ENCODE peak calls at places on chromosome 20, in five cellular contexts. One of them, this sample, is unnamed.

GRCh38 chr20:63898882-63899558 is 4.1 kb downstream of the DNAJC5 start:
- DNase-seq in upper lobe of left lung: no peak
- DNase-seq in aorta: peak; percentile 62
- DNase-seq in breast epithelium: no peak
- DNase-seq in HCT116: no peak
- DNase-seq in this sample: no peak

GRCh38 chr20:8118735-8119134 is 13.3 kb upstream of the PLCB1 start:
- DNase-seq in aorta: no peak
- DNase-seq in upper lobe of left lung: no peak
- DNase-seq in HCT116: no peak
- DNase-seq in breast epithelium: no peak
- DNase-seq in this sample: no peak

GRCh38 chr20:12270863-12271262 is 353.2 kb downstream of the BTBD3 start:
- DNase-seq in upper lobe of left lung: no peak
- DNase-seq in aorta: no peak
- DNase-seq in breast epithelium: no peak
- DNase-seq in HCT116: no peak
- DNase-seq in this sample: no peak

GRCh38 chr20:61514805-61515505 is 262.9 kb downstream of the CDH4 start:
- DNase-seq in breast epithelium: no peak
- DNase-seq in aorta: no peak
- DNase-seq in HCT116: no peak
- DNase-seq in upper lobe of left lung: no peak
- DNase-seq in this sample: no peak

GRCh38 chr20:40283689-40284088 is 405.3 kb downstream of the MAFB start:
- DNase-seq in breast epithelium: no peak
- DNase-seq in upper lobe of left lung: no peak
- DNase-seq in HCT116: no peak
- DNase-seq in aorta: no peak
- DNase-seq in this sample: peak; percentile 50

GRCh38 chr20:63942250-63943006 is 13.8 kb downstream of the UCKL1 start:
- DNase-seq in upper lobe of left lung: peak; percentile 69
- DNase-seq in aorta: peak; percentile 49
- DNase-seq in HCT116: no peak
- DNase-seq in breast epithelium: no peak
- DNase-seq in this sample: no peak

GRCh38 chr20:44691424-44692423 is 23.4 kb upstream of the CCN5 start:
- DNase-seq in upper lobe of left lung: no peak
- DNase-seq in aorta: peak; percentile 90
- DNase-seq in breast epithelium: no peak
- DNase-seq in HCT116: no peak
- DNase-seq in this sample: no peak

GRCh38 chr20:35145141-35145564 is 2.0 kb downstream of the EDEM2 start:
- DNase-seq in upper lobe of left lung: no peak
- DNase-seq in breast epithelium: no peak
- DNase-seq in HCT116: peak; percentile 47
- DNase-seq in aorta: no peak
- DNase-seq in this sample: no peak

GRCh38 chr20:10596726-10597125 is 77.1 kb downstream of the JAG1 start:
- DNase-seq in aorta: no peak
- DNase-seq in HCT116: no peak
- DNase-seq in breast epithelium: no peak
- DNase-seq in upper lobe of left lung: no peak
- DNase-seq in this sample: peak; percentile 52

GRCh38 chr20:53934421-53935352 is 135.7 kb downstream of the BCAS1 start:
- DNase-seq in HCT116: no peak
- DNase-seq in breast epithelium: no peak
- DNase-seq in upper lobe of left lung: no peak
- DNase-seq in aorta: peak; percentile 63
- DNase-seq in this sample: no peak

GRCh38 chr20:39795401-39796272 is 833.5 kb downstream of the DHX35 start:
- DNase-seq in upper lobe of left lung: no peak
- DNase-seq in aorta: peak; percentile 43
- DNase-seq in HCT116: no peak
- DNase-seq in breast epithelium: no peak
- DNase-seq in this sample: peak; percentile 43

GRCh38 chr20:19867940-19868371 is 109.9 kb downstream of the RIN2 start:
- DNase-seq in aorta: peak; percentile 84
- DNase-seq in HCT116: no peak
- DNase-seq in breast epithelium: no peak
- DNase-seq in upper lobe of left lung: peak; percentile 32
- DNase-seq in this sample: no peak

GRCh38 chr20:45897692-45898091 is 6.6 kb downstream of the CTSA start:
- DNase-seq in aorta: no peak
- DNase-seq in upper lobe of left lung: no peak
- DNase-seq in HCT116: no peak
- DNase-seq in breast epithelium: no peak
- DNase-seq in this sample: no peak

GRCh38 chr20:53827996-53828672 is 234.5 kb upstream of the ZNF217 start:
- DNase-seq in upper lobe of left lung: no peak
- DNase-seq in aorta: no peak
- DNase-seq in breast epithelium: no peak
- DNase-seq in HCT116: peak; percentile 12
- DNase-seq in this sample: peak; percentile 62

GRCh38 chr20:43305749-43306148 is 116.0 kb upstream of the PTPRT start:
- DNase-seq in aorta: no peak
- DNase-seq in upper lobe of left lung: no peak
- DNase-seq in breast epithelium: no peak
- DNase-seq in HCT116: no peak
- DNase-seq in this sample: no peak

DNA sequence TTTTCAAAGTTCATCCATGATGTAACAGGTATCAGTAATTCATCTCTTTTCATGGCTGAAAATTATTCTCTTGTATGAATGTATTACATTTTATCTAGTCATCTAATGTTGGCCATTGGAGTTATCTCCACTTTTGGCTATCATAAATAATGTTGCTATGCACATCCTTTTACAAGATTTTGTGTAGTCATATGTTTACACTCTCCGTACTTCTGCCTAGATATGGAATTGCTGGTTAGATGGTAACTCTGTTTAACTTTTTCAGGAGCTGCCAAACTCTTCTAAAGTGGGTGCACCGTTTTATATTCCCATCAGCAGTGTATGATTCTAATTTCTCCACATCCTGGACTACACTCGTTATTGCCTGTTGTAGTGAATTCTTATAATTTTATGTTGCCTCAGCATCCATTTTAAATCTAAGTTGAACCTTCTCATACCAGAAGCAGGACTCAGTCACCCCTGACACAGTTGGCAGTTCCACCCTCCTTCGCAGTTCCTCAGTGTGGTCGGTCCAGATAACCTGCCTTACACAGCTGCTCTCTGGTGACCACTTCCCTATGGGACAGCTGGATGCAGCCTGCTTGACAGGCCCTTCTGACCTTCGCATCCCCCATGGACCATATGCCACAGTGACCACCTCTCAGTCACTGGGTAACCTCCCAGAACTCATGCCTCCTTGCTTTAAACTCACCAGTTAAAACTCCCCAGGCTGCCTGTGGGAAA is 33.9 kb downstream of the KIZ start:
- DNase-seq in upper lobe of left lung: no peak
- DNase-seq in breast epithelium: no peak
- DNase-seq in HCT116: no peak
- DNase-seq in aorta: no peak
- DNase-seq in this sample: no peak
- H3K27ac ChIP-seq in upper lobe of left lung: no peak overlapping the region
- H3K27ac ChIP-seq in breast epithelium: no peak overlapping the region
- H3K27ac ChIP-seq in HCT116: no peak overlapping the region
- H3K27ac ChIP-seq in aorta: no peak overlapping the region
- H3K27ac ChIP-seq in this sample: no peak overlapping the region

GRCh38 chr20:4788314-4788713 is 66.6 kb downstream of the PRND start:
- DNase-seq in aorta: no peak
- DNase-seq in breast epithelium: no peak
- DNase-seq in HCT116: no peak
- DNase-seq in upper lobe of left lung: no peak
- DNase-seq in this sample: no peak
- H3K27ac ChIP-seq in aorta: no peak overlapping the region
- H3K27ac ChIP-seq in breast epithelium: no peak overlapping the region
- H3K27ac ChIP-seq in HCT116: no peak overlapping the region
- H3K27ac ChIP-seq in upper lobe of left lung: no peak overlapping the region
- H3K27ac ChIP-seq in this sample: no peak overlapping the region

GRCh38 chr20:58160451-58161051 is 67.9 kb downstream of the ANKRD60 start:
- DNase-seq in breast epithelium: no peak
- DNase-seq in aorta: no peak
- DNase-seq in upper lobe of left lung: no peak
- DNase-seq in HCT116: no peak
- DNase-seq in this sample: no peak
- H3K27ac ChIP-seq in breast epithelium: peak overlapping the region; percentile 38
- H3K27ac ChIP-seq in aorta: no peak overlapping the region
- H3K27ac ChIP-seq in upper lobe of left lung: no peak overlapping the region
- H3K27ac ChIP-seq in HCT116: no peak overlapping the region
- H3K27ac ChIP-seq in this sample: no peak overlapping the region

DNA sequence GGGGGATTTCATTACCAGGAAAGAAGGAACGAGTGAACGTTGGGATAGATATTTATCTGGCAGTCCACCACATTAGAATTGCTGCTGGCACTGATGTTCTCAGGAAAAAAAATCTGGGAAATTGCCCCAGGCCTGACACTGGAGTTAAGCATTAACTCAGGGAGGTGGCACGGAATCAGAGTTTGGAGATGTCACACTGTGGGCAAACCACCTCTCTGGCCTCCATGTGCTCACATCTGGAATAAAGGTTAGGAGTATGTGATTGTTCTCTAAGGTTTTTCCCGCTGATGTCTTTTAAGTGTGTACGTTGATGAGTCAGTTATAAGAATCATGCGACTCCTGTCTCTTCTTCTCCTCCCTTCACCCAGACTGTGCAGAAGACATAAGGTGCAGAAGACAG is 7.9 kb downstream of the TGM3 start:
- DNase-seq in breast epithelium: no peak
- DNase-seq in upper lobe of left lung: no peak
- DNase-seq in aorta: no peak
- DNase-seq in HCT116: no peak
- DNase-seq in this sample: no peak
- H3K27ac ChIP-seq in breast epithelium: no peak overlapping the region
- H3K27ac ChIP-seq in upper lobe of left lung: no peak overlapping the region
- H3K27ac ChIP-seq in aorta: no peak overlapping the region
- H3K27ac ChIP-seq in HCT116: no peak overlapping the region
- H3K27ac ChIP-seq in this sample: no peak overlapping the region

GRCh38 chr20:3403741-3404140 is 3.7 kb downstream of the DNAAF9 start:
- DNase-seq in upper lobe of left lung: no peak
- DNase-seq in HCT116: no peak
- DNase-seq in breast epithelium: no peak
- DNase-seq in aorta: no peak
- DNase-seq in this sample: no peak

GRCh38 chr20:3405139-3405538 is 2.3 kb downstream of the DNAAF9 start:
- DNase-seq in upper lobe of left lung: no peak
- DNase-seq in HCT116: no peak
- DNase-seq in aorta: no peak
- DNase-seq in breast epithelium: no peak
- DNase-seq in this sample: no peak

GRCh38 chr20:3402453-3402852 is 5.0 kb downstream of the DNAAF9 start:
- DNase-seq in breast epithelium: no peak
- DNase-seq in upper lobe of left lung: no peak
- DNase-seq in aorta: no peak
- DNase-seq in HCT116: no peak
- DNase-seq in this sample: no peak

GRCh38 chr20:3405696-3406358 is 1.6 kb downstream of the DNAAF9 start:
- DNase-seq in HCT116: no peak
- DNase-seq in aorta: no peak
- DNase-seq in breast epithelium: no peak
- DNase-seq in upper lobe of left lung: no peak
- DNase-seq in this sample: no peak

DNA sequence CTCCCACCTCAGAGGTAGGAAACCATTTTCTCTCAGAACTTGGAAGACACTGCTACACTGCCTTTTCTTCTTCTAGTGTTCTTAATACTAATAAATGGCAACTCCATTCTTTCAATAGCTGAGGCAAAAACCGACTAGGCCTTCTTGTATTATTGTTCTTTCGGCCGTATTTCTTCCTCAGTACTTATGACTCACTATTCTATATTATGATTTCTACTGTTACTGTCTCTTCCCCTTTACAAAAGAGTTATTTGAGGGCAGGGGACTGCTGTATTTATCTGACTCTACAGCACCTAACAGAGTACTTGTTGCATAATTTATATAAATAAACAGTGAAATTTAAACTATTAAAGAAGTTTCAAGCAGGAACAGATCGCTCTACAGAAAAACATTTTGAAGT is 3.1 kb downstream of the DNAAF9 start:
- DNase-seq in upper lobe of left lung: no peak
- DNase-seq in breast epithelium: no peak
- DNase-seq in HCT116: no peak
- DNase-seq in aorta: no peak
- DNase-seq in this sample: no peak
- H3K27ac ChIP-seq in upper lobe of left lung: no peak overlapping the region
- H3K27ac ChIP-seq in breast epithelium: no peak overlapping the region
- H3K27ac ChIP-seq in HCT116: no peak overlapping the region
- H3K27ac ChIP-seq in aorta: no peak overlapping the region
- H3K27ac ChIP-seq in this sample: no peak overlapping the region

GRCh38 chr20:51918561-51918960 is 116.2 kb upstream of the SALL4 start:
- DNase-seq in HCT116: no peak
- DNase-seq in breast epithelium: no peak
- DNase-seq in upper lobe of left lung: no peak
- DNase-seq in aorta: no peak
- DNase-seq in this sample: no peak
- H3K27ac ChIP-seq in HCT116: no peak overlapping the region
- H3K27ac ChIP-seq in breast epithelium: no peak overlapping the region
- H3K27ac ChIP-seq in upper lobe of left lung: no peak overlapping the region
- H3K27ac ChIP-seq in aorta: no peak overlapping the region
- H3K27ac ChIP-seq in this sample: no peak overlapping the region

DNA sequence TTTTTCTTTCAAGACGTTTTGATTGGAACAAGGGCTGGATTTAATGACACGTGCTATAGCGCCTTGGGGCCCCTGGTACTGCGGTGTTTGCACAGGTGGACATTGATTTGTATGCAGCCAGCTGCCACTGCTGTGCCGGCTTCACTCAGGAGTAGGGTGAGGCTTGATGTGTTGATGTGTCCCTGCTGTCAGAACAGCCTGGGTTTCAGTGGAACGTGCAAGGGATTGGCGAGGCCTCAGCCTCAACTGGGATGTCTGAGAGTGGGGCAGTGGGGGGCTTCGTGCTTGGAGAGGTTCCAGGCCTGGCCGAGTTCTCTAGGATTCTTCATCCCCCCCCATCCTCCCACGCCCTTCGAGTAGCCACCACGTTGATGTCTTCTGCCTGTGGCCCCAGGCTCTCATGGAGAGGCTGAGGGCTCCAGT is 23.0 kb downstream of the PYGB start:
- DNase-seq in upper lobe of left lung: no peak
- DNase-seq in aorta: no peak
- DNase-seq in HCT116: no peak
- DNase-seq in breast epithelium: no peak
- DNase-seq in this sample: no peak
- H3K27ac ChIP-seq in upper lobe of left lung: no peak overlapping the region
- H3K27ac ChIP-seq in aorta: no peak overlapping the region
- H3K27ac ChIP-seq in HCT116: no peak overlapping the region
- H3K27ac ChIP-seq in breast epithelium: no peak overlapping the region
- H3K27ac ChIP-seq in this sample: peak overlapping the region; percentile 6